ENCODE peak calls at places on chromosome 15, in ten cellular contexts. D is upper lobe of right lung, X is globus pallidus, Z is iPS DF 19.7, P is renal cortical epithelial cell, E is fibroblast of the conjunctiva, L is kidney epithelial cell, Q is lower leg skin, F is hippocampal formation, C is tibial artery. A is an unnamed sample.

GRCh38 chr15:78174398-78174797 is 25.2 kb downstream of the IDH3A start:
- DNase-seq in D (no peak), X (no peak), Z (no peak), P (no peak), E (no peak), L (no peak), Q (peak; percentile 6), F (no peak), C (no peak), A (no peak)

GRCh38 chr15:89542369-89542768 is 32.9 kb upstream of the TICRR start:
- DNase-seq in D (no peak), X (no peak), Z (no peak), P (no peak), E (no peak), L (no peak), Q (no peak), F (no peak), C (no peak), A (no peak)

GRCh38 chr15:98727115-98728040 is 79.0 kb downstream of the IGF1R start:
- DNase-seq in D (peak; percentile 90), X (peak; percentile 26), Z (peak; percentile 38), P (peak; percentile 89), E (peak; percentile 73), L (peak; percentile 88), Q (peak; percentile 77), F (no peak), C (peak; percentile 95), A (peak; percentile 98)

GRCh38 chr15:83835384-83836010 is 181.6 kb downstream of the ADAMTSL3 start:
- DNase-seq in D (no peak), X (no peak), Z (no peak), P (peak; percentile 92), E (no peak), L (no peak), Q (no peak), F (no peak), C (no peak), A (no peak)

GRCh38 chr15:89400121-89400996 is 65.7 kb upstream of the POLG start:
- DNase-seq in D (no peak), X (no peak), Z (no peak), P (no peak), E (no peak), L (no peak), Q (no peak), F (no peak), C (no peak), A (no peak)

GRCh38 chr15:101496198-101496986 is 6.9 kb upstream of the PCSK6 start:
- DNase-seq in D (no peak), X (no peak), Z (no peak), P (no peak), E (no peak), L (no peak), Q (no peak), F (no peak), C (no peak), A (peak; percentile 32)

GRCh38 chr15:22893081-22893480 is 54.6 kb downstream of the NIPA2 start:
- DNase-seq in D (no peak), X (no peak), Z (no peak), P (no peak), E (no peak), L (no peak), Q (no peak), F (no peak), C (no peak), A (no peak)

GRCh38 chr15:34850121-34850520 is 54.8 kb upstream of the ACTC1 start:
- DNase-seq in D (no peak), X (no peak), Z (no peak), P (no peak), E (no peak), L (no peak), Q (no peak), F (no peak), C (no peak), A (no peak)

GRCh38 chr15:70556804-70557203 is 206.6 kb downstream of the UACA start:
- DNase-seq in D (no peak), X (no peak), Z (no peak), P (no peak), E (no peak), L (no peak), Q (no peak), F (no peak), C (no peak), A (no peak)

GRCh38 chr15:65969865-65970832 is 100.9 kb downstream of the RAB11A start:
- DNase-seq in D (no peak), X (no peak), Z (no peak), P (no peak), E (no peak), L (no peak), Q (no peak), F (no peak), C (no peak), A (no peak)

GRCh38 chr15:89665449-89666146 is 10.3 kb upstream of the KIF7 start:
- DNase-seq in D (peak; percentile 81), X (no peak), Z (no peak), P (no peak), E (no peak), L (no peak), Q (no peak), F (no peak), C (peak; percentile 80), A (peak; percentile 60)

GRCh38 chr15:83595191-83595590 is 58.7 kb upstream of the ADAMTSL3 start:
- DNase-seq in D (no peak), X (no peak), Z (no peak), P (no peak), E (no peak), L (no peak), Q (no peak), F (no peak), C (no peak), A (no peak)

GRCh38 chr15:29089731-29090616 is 179.6 kb downstream of the NSMCE3 start:
- DNase-seq in D (no peak), X (peak; percentile 73), Z (no peak), P (no peak), E (no peak), L (no peak), Q (no peak), F (peak; percentile 79), C (no peak), A (peak; percentile 65)

GRCh38 chr15:78909791-78910228 is 35.0 kb downstream of the CTSH start:
- DNase-seq in D (no peak), X (no peak), Z (peak; percentile 28), P (peak; percentile 30), E (no peak), L (no peak), Q (no peak), F (no peak), C (no peak), A (no peak)

A was measured in SJSA1.